ENCODE peak calls at places on chromosomes 5 and 9, in five cellular contexts. L, C, Q, D and M are unnamed samples.

GRCh38 chr5:159453209-159453608 is 122.9 kb upstream of the IL12B start:
- DNase-seq in C (no peak), Q (no peak), D (no peak), L (no peak), M (no peak)

GRCh38 chr5:17316973-17317459 is 99.6 kb downstream of the BASP1 start:
- DNase-seq in C (no peak), L (peak; percentile 45), Q (no peak), D (peak; percentile 42), M (no peak)

GRCh38 chr5:135429326-135429725 is 17.8 kb downstream of the DCANP1 start:
- DNase-seq in Q (no peak), L (no peak), C (no peak), D (peak; percentile 33), M (no peak)

GRCh38 chr5:96657068-96657467 is 5.1 kb upstream of the CAST start:
- DNase-seq in L (peak; percentile 95), C (peak; percentile 67), D (peak; percentile 96), Q (no peak), M (peak; percentile 90)

GRCh38 chr9:4691794-4692193 is 12.4 kb downstream of the CDC37L1 start:
- DNase-seq in Q (no peak), L (peak; percentile 81), C (no peak), D (peak; percentile 38), M (no peak)

GRCh38 chr9:90927496-90927895 is 125.9 kb downstream of the SYK start:
- DNase-seq in D (no peak), Q (no peak), L (no peak), C (no peak), M (no peak)

GRCh38 chr9:127608104-127608966 is 3.7 kb upstream of the STXBP1 start:
- DNase-seq in Q (peak; percentile 81), C (no peak), L (peak; percentile 40), D (no peak), M (no peak)

GRCh38 chr5:135135530-135136201 is 101.6 kb upstream of the PITX1 start:
- DNase-seq in C (no peak), Q (peak; percentile 63), D (peak; percentile 76), L (peak; percentile 46), M (no peak)

GRCh38 chr9:98410185-98410697 is 154.8 kb upstream of the TBC1D2 start:
- DNase-seq in D (peak; percentile 85), L (peak; percentile 85), Q (no peak), C (peak; percentile 52), M (peak; percentile 16)

DNA sequence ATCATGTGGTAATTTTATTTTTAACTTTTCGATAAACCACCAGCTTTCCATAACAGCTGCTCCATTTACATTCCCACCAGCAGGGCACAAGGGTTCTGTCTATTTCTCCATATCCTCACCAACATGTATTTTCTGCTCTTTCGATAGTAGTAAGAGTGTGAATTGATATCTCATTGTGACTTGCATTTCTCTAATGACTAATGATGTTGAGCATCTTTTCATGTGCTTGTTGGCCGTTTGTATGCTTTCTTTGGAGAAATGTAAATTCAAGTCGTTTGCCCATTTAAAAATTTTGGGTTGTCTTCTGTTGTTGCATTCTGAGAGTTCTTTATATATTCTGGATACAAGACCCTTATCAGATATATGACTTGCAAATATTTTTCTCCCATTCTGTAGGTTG is 45.9 kb downstream of the PSD2 start:
- DNase-seq in L (no peak), Q (no peak), D (no peak), C (no peak), M (no peak)
- TF ChIP-seq CTCF in L (no peak), Q (no peak), D (no peak), C (no peak), M (no peak)

GRCh38 chr5:150458819-150459557 is 9.4 kb upstream of the RPS14 start:
- DNase-seq in Q (peak; percentile 88), D (no peak), L (peak; percentile 64), C (no peak), M (no peak)
- H3K4me3 ChIP-seq in Q (peak overlapping the region; percentile 34), D (no peak overlapping the region), L (peak overlapping the region; percentile 10), C (peak overlapping the region; percentile 18), M (no peak overlapping the region)

GRCh38 chr5:79774171-79774854 is 84.7 kb downstream of the CMYA5 start:
- DNase-seq in D (no peak), L (peak; percentile 8), Q (no peak), C (no peak), M (no peak)
- TF ChIP-seq CTCF in D (peak; percentile 10), L (peak; percentile 25), Q (no peak), C (peak; percentile 35), M (peak; percentile 47)

GRCh38 chr9:70601000-70601929 is 186.8 kb upstream of the KLF9 start:
- DNase-seq in C (peak; percentile 99), D (peak; percentile 100), Q (peak; percentile 84), L (peak; percentile 97), M (peak; percentile 79)

GRCh38 chr9:70603020-70603411 is 188.6 kb upstream of the KLF9 start:
- DNase-seq in C (no peak), D (no peak), L (no peak), Q (no peak), M (no peak)

GRCh38 chr9:70597886-70598285 is 183.4 kb upstream of the KLF9 start:
- DNase-seq in C (no peak), Q (no peak), L (no peak), D (no peak), M (no peak)

GRCh38 chr9:70600479-70600878 is 186.0 kb upstream of the KLF9 start:
- DNase-seq in Q (no peak), L (peak; percentile 71), D (peak; percentile 79), C (no peak), M (no peak)

GRCh38 chr9:70602364-70603019 is 188.0 kb upstream of the KLF9 start:
- DNase-seq in D (peak; percentile 78), Q (peak; percentile 59), C (peak; percentile 61), L (peak; percentile 93), M (peak; percentile 78)
- H3K4me3 ChIP-seq in D (peak overlapping the region; percentile 18), Q (no peak overlapping the region), C (no peak overlapping the region), L (no peak overlapping the region), M (no peak overlapping the region)

GRCh38 chr5:173172166-173172565 is 27.8 kb downstream of the BNIP1 start:
- DNase-seq in Q (no peak), C (no peak), D (no peak), L (no peak), M (no peak)
- TF ChIP-seq CTCF in Q (no peak), C (no peak), D (no peak), L (no peak), M (no peak)